ENCODE peak calls at places on chromosome 18, in four cellular contexts. One of them, this sample, is unnamed.
A peak's percentile ranks its signal among the peaks of the same experiment; 100 is the strongest.

GRCh38 chr18:32048507-32049091 is 30.0 kb downstream of the RNF125 start:
- DNase-seq in stomach: no peak
- DNase-seq in SJSA1: no peak
- DNase-seq in CD8-positive, alpha-beta T cell: no peak
- DNase-seq in this sample: no peak

GRCh38 chr18:23673725-23674124 is 11.0 kb upstream of the ANKRD29 start:
- DNase-seq in SJSA1: no peak
- DNase-seq in CD8-positive, alpha-beta T cell: no peak
- DNase-seq in stomach: no peak
- DNase-seq in this sample: no peak

GRCh38 chr18:49723648-49724180 is 89.6 kb downstream of the ACAA2 start:
- DNase-seq in stomach: no peak
- DNase-seq in SJSA1: peak; percentile 90
- DNase-seq in CD8-positive, alpha-beta T cell: no peak
- DNase-seq in this sample: no peak

GRCh38 chr18:22999212-22999611 is 66.1 kb downstream of the RBBP8 start:
- DNase-seq in SJSA1: no peak
- DNase-seq in CD8-positive, alpha-beta T cell: no peak
- DNase-seq in stomach: no peak
- DNase-seq in this sample: no peak

GRCh38 chr18:2293109-2293839 is 278.0 kb downstream of the METTL4 start:
- DNase-seq in stomach: no peak
- DNase-seq in CD8-positive, alpha-beta T cell: no peak
- DNase-seq in SJSA1: no peak
- DNase-seq in this sample: no peak

GRCh38 chr18:35467624-35468016 is 30.1 kb downstream of the INO80C start:
- DNase-seq in stomach: no peak
- DNase-seq in SJSA1: no peak
- DNase-seq in CD8-positive, alpha-beta T cell: no peak
- DNase-seq in this sample: no peak

GRCh38 chr18:40179647-40180175 is 1775.3 kb upstream of the PIK3C3 start:
- DNase-seq in CD8-positive, alpha-beta T cell: no peak
- DNase-seq in stomach: no peak
- DNase-seq in SJSA1: no peak
- DNase-seq in this sample: no peak

GRCh38 chr18:54378057-54378456 is 20.4 kb downstream of the C18orf54 start:
- DNase-seq in stomach: no peak
- DNase-seq in CD8-positive, alpha-beta T cell: no peak
- DNase-seq in SJSA1: no peak
- DNase-seq in this sample: no peak

GRCh38 chr18:21979171-21979560 is 190.2 kb upstream of the GATA6 start:
- DNase-seq in CD8-positive, alpha-beta T cell: no peak
- DNase-seq in SJSA1: no peak
- DNase-seq in stomach: no peak
- DNase-seq in this sample: no peak

DNA sequence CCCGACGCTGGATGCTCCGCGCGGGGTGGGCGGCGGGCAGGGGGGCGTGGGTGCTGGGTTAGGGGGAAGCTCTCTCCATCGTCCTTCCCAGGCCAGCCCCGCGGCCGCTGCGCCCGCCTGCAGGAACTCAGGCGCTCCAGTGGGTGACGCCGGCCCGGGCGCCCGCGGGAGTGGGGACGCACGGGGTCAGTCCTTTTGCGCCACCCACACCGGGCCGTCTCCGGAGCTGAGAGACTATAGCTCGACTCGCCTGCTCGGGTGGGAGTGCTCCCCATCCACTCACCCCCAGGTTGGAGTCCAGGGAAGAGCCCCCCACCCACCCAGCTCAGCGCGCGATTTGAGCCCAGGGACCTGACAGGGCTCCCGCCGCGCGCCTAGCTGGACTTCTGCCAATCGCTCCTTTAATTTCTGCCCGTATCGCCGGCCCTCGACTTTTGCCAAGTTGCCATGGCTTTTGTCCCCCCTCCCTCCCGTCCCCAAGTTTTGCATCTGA is 205.6 kb upstream of the SMAD2 start:
- DNase-seq in CD8-positive, alpha-beta T cell: no peak
- DNase-seq in SJSA1: no peak
- DNase-seq in stomach: peak; percentile 61
- DNase-seq in this sample: no peak
- H3K27ac ChIP-seq in CD8-positive, alpha-beta T cell: no peak overlapping the region
- H3K27ac ChIP-seq in SJSA1: no peak overlapping the region
- H3K27ac ChIP-seq in stomach: peak overlapping the region; percentile 78
- H3K27ac ChIP-seq in this sample: peak overlapping the region; percentile 24

GRCh38 chr18:58911241-58911640 is 46.6 kb downstream of the ZNF532 start:
- DNase-seq in SJSA1: no peak
- DNase-seq in stomach: no peak
- DNase-seq in CD8-positive, alpha-beta T cell: no peak
- DNase-seq in this sample: no peak
- H3K4me3 ChIP-seq in SJSA1: no peak overlapping the region
- H3K4me3 ChIP-seq in stomach: no peak overlapping the region
- H3K4me3 ChIP-seq in CD8-positive, alpha-beta T cell: no peak overlapping the region
- H3K4me3 ChIP-seq in this sample: no peak overlapping the region

GRCh38 chr18:70197042-70197441 is 8.4 kb downstream of the RTTN start:
- DNase-seq in stomach: no peak
- DNase-seq in SJSA1: no peak
- DNase-seq in CD8-positive, alpha-beta T cell: no peak
- DNase-seq in this sample: no peak
- H3K36me3 ChIP-seq in stomach: peaks cover 78% of the 10 kb centered on the region
- H3K36me3 ChIP-seq in SJSA1: peaks cover 69% of the 10 kb centered on the region
- H3K36me3 ChIP-seq in CD8-positive, alpha-beta T cell: peaks cover 30% of the 10 kb centered on the region
- H3K36me3 ChIP-seq in this sample: peaks cover 69% of the 10 kb centered on the region

GRCh38 chr18:62876828-62877227 is 161.5 kb downstream of the PHLPP1 start:
- DNase-seq in stomach: no peak
- DNase-seq in SJSA1: peak; percentile 20
- DNase-seq in CD8-positive, alpha-beta T cell: no peak
- DNase-seq in this sample: no peak

GRCh38 chr18:62877448-62878221 is 162.3 kb downstream of the PHLPP1 start:
- DNase-seq in stomach: no peak
- DNase-seq in SJSA1: peak; percentile 74
- DNase-seq in CD8-positive, alpha-beta T cell: no peak
- DNase-seq in this sample: no peak

GRCh38 chr18:62876106-62876505 is 160.8 kb downstream of the PHLPP1 start:
- DNase-seq in SJSA1: no peak
- DNase-seq in CD8-positive, alpha-beta T cell: no peak
- DNase-seq in stomach: no peak
- DNase-seq in this sample: no peak

GRCh38 chr18:62878305-62878704 is 163.0 kb downstream of the PHLPP1 start:
- DNase-seq in CD8-positive, alpha-beta T cell: no peak
- DNase-seq in SJSA1: peak; percentile 35
- DNase-seq in stomach: no peak
- DNase-seq in this sample: no peak

GRCh38 chr18:62875320-62875719 is 160.0 kb downstream of the PHLPP1 start:
- DNase-seq in CD8-positive, alpha-beta T cell: no peak
- DNase-seq in stomach: no peak
- DNase-seq in SJSA1: peak; percentile 27
- DNase-seq in this sample: no peak
- H3K27ac ChIP-seq in CD8-positive, alpha-beta T cell: no peak overlapping the region
- H3K27ac ChIP-seq in stomach: no peak overlapping the region
- H3K27ac ChIP-seq in SJSA1: peak overlapping the region; percentile 33
- H3K27ac ChIP-seq in this sample: no peak overlapping the region

GRCh38 chr18:57428221-57429150 is 6.7 kb upstream of the ONECUT2 start:
- DNase-seq in CD8-positive, alpha-beta T cell: no peak
- DNase-seq in SJSA1: no peak
- DNase-seq in stomach: no peak
- DNase-seq in this sample: no peak
- H3K4me3 ChIP-seq in CD8-positive, alpha-beta T cell: no peak overlapping the region
- H3K4me3 ChIP-seq in SJSA1: no peak overlapping the region
- H3K4me3 ChIP-seq in stomach: peak overlapping the region; percentile 41
- H3K4me3 ChIP-seq in this sample: no peak overlapping the region

GRCh38 chr18:51068111-51068510 is 38.1 kb downstream of the SMAD4 start:
- DNase-seq in SJSA1: no peak
- DNase-seq in stomach: no peak
- DNase-seq in CD8-positive, alpha-beta T cell: no peak
- DNase-seq in this sample: no peak
- H3K36me3 ChIP-seq in SJSA1: peaks cover 54% of the 10 kb centered on the region
- H3K36me3 ChIP-seq in stomach: peaks cover 87% of the 10 kb centered on the region
- H3K36me3 ChIP-seq in CD8-positive, alpha-beta T cell: peaks cover 10% of the 10 kb centered on the region
- H3K36me3 ChIP-seq in this sample: peaks cover 79% of the 10 kb centered on the region

GRCh38 chr18:56066524-56067215 is 478.7 kb upstream of the TCF4 start:
- DNase-seq in stomach: no peak
- DNase-seq in SJSA1: no peak
- DNase-seq in CD8-positive, alpha-beta T cell: no peak
- DNase-seq in this sample: no peak
- H3K27ac ChIP-seq in stomach: no peak overlapping the region
- H3K27ac ChIP-seq in SJSA1: no peak overlapping the region
- H3K27ac ChIP-seq in CD8-positive, alpha-beta T cell: no peak overlapping the region
- H3K27ac ChIP-seq in this sample: no peak overlapping the region

GRCh38 chr18:9147440-9148238 is 11.1 kb downstream of the ANKRD12 start:
- DNase-seq in SJSA1: peak; percentile 53
- DNase-seq in CD8-positive, alpha-beta T cell: no peak
- DNase-seq in stomach: no peak
- DNase-seq in this sample: no peak
- H3K4me3 ChIP-seq in SJSA1: no peak overlapping the region
- H3K4me3 ChIP-seq in CD8-positive, alpha-beta T cell: no peak overlapping the region
- H3K4me3 ChIP-seq in stomach: no peak overlapping the region
- H3K4me3 ChIP-seq in this sample: no peak overlapping the region